ENCODE peak calls at places on chromosomes 5 and 9, in seven cellular contexts. F is IMR-90, J is mesendoderm, N is neuronal stem cell, S is trophoblast cell, B is H9, E is H1. D is an unnamed sample.

GRCh38 chr5:81336528-81336927 is 35.1 kb downstream of the ZCCHC9 start:
- DNase-seq in F (peak; percentile 4), J (no peak), N (no peak), S (peak; percentile 20), B (no peak), E (no peak), D (peak; percentile 43)

GRCh38 chr5:74318985-74319563 is 321.5 kb downstream of the ENC1 start:
- DNase-seq in F (peak; percentile 58), J (no peak), N (no peak), S (no peak), B (no peak), E (no peak), D (no peak)

GRCh38 chr5:57216714-57217113 is 42.9 kb downstream of the GPBP1 start:
- DNase-seq in F (peak; percentile 82), J (no peak), N (no peak), S (peak; percentile 53), B (no peak), E (no peak), D (peak; percentile 51)

GRCh38 chr5:73451218-73452130 is 2.9 kb upstream of the FOXD1 start:
- DNase-seq in F (peak; percentile 59), J (peak; percentile 45), N (no peak), S (peak; percentile 76), B (peak; percentile 66), E (peak; percentile 89), D (peak; percentile 46)

GRCh38 chr5:8944005-8944404 is 601.9 kb downstream of the SEMA5A start:
- DNase-seq in F (peak; percentile 58), J (no peak), N (no peak), S (no peak), B (no peak), E (no peak), D (no peak)

GRCh38 chr9:111598730-111599091 is 736 bp downstream of the PTGR1 start:
- DNase-seq in F (peak; percentile 62), J (peak; percentile 29), N (peak; percentile 23), S (peak; percentile 58), B (no peak), E (no peak), D (peak; percentile 69)

GRCh38 chr9:26809795-26810194 is 82.8 kb downstream of the CAAP1 start:
- DNase-seq in F (peak; percentile 58), J (no peak), N (no peak), S (no peak), B (no peak), E (no peak), D (peak; percentile 4)

GRCh38 chr5:133934822-133935793 is 33.3 kb downstream of the C5orf15 start:
- DNase-seq in F (no peak), J (no peak), N (no peak), S (no peak), B (no peak), E (no peak), D (no peak)

GRCh38 chr5:113250341-113250953 is 184.3 kb downstream of the TSSK1B start:
- DNase-seq in F (peak; percentile 100), J (no peak), N (no peak), S (no peak), B (no peak), E (no peak), D (peak; percentile 100)

GRCh38 chr5:97127727-97128126 is 14.7 kb downstream of the LIX1 start:
- DNase-seq in F (no peak), J (no peak), N (no peak), S (no peak), B (no peak), E (no peak), D (no peak)

GRCh38 chr5:134547579-134547978 is 22.1 kb downstream of the JADE2 start:
- DNase-seq in F (peak; percentile 93), J (no peak), N (no peak), S (no peak), B (no peak), E (no peak), D (peak; percentile 52)

GRCh38 chr5:146947181-146947941 is 68.8 kb upstream of the PPP2R2B start:
- DNase-seq in F (peak; percentile 4), J (peak; percentile 47), N (peak; percentile 20), S (peak; percentile 49), B (no peak), E (no peak), D (peak; percentile 8)

GRCh38 chr9:106929471-106930198 is 66.7 kb downstream of the ZNF462 start:
- DNase-seq in F (peak; percentile 82), J (no peak), N (no peak), S (no peak), B (no peak), E (no peak), D (no peak)

GRCh38 chr5:132747064-132747692 is at the start of gene CCNI2:
- DNase-seq in F (no peak), J (peak; percentile 32), N (no peak), S (peak; percentile 82), B (peak; percentile 84), E (peak; percentile 78), D (peak; percentile 45)

GRCh38 chr5:123545506-123545905 is 33.5 kb downstream of the CSNK1G3 start:
- DNase-seq in F (no peak), J (peak; percentile 53), N (no peak), S (peak; percentile 52), B (no peak), E (no peak), D (peak; percentile 33)

GRCh38 chr5:65394078-65394477 is 87.6 kb downstream of the ADAMTS6 start:
- DNase-seq in F (peak; percentile 90), J (no peak), N (no peak), S (no peak), B (no peak), E (no peak), D (peak; percentile 83)

GRCh38 chr5:43051668-43052067 is 11.5 kb upstream of the ANXA2R start:
- DNase-seq in F (no peak), J (no peak), N (no peak), S (no peak), B (no peak), E (no peak), D (no peak)

GRCh38 chr5:9283021-9283420 is 262.9 kb downstream of the SEMA5A start:
- DNase-seq in F (peak; percentile 52), J (no peak), N (no peak), S (no peak), B (no peak), E (no peak), D (peak; percentile 46)

GRCh38 chr5:111070272-111071134 is 1.0 kb upstream of the TSLP start:
- DNase-seq in F (no peak), J (peak; percentile 82), N (peak; percentile 49), S (peak; percentile 29), B (peak; percentile 70), E (peak; percentile 74), D (peak; percentile 57)

GRCh38 chr5:22612928-22613327 is 240.2 kb downstream of the CDH12 start:
- DNase-seq in F (no peak), J (no peak), N (no peak), S (no peak), B (no peak), E (no peak), D (no peak)

GRCh38 chr9:126626117-126627022 is 12.6 kb downstream of the LMX1B start:
- DNase-seq in F (no peak), J (peak; percentile 74), N (no peak), S (no peak), B (peak; percentile 58), E (peak; percentile 75), D (peak; percentile 22)

GRCh38 chr9:125985998-125986655 is 239.0 kb downstream of the PBX3 start:
- DNase-seq in F (no peak), J (no peak), N (no peak), S (no peak), B (no peak), E (no peak), D (no peak)

GRCh38 chr5:175113947-175114346 is 330.0 kb downstream of the DRD1 start:
- DNase-seq in F (no peak), J (no peak), N (no peak), S (no peak), B (no peak), E (no peak), D (no peak)

DNA sequence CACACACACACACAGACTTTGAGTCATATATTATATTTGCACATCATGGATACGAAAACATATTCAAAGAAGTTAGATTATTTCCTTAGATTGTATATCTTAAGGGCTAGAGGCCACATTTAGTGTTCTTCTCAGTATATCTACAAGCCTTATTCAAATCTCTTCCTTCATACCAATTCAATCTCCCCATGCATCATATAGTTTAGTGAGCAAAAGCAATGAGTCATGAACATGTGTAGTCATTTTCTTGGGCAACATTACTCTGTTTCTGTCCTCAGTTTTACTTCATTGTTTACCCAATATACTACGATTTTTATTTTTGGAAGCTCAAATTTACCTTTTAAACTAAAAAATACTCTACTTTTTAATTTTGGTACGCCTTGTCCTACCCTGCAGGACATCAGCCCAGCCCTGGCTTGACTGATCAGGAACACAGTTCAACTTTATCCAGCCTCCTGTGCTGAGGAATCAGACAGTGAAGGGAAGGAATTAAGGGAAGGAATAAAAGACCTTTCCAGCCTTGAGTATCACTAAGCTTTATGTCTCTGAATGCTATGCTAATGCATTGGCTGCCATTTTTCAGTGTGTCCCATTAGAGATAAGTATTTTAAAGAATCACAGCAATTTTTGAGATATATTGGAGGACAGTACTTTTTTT is 101.7 kb upstream of the FST start:
- DNase-seq in F (peak; percentile 90), J (no peak), N (no peak), S (peak; percentile 29), B (no peak), E (no peak), D (peak; percentile 60)
- H3K23ac ChIP-seq in F (peak overlapping the region; percentile 43), J (no peak overlapping the region), N (no peak overlapping the region), S (no peak overlapping the region), B (no peak overlapping the region), E (no peak overlapping the region), D (no peak overlapping the region)

GRCh38 chr5:19554524-19554923 is 433.5 kb downstream of the CDH18 start:
- DNase-seq in F (no peak), J (no peak), N (no peak), S (peak; percentile 14), B (no peak), E (no peak), D (no peak)
- H4K8ac ChIP-seq in F (no peak overlapping the region), J (no peak overlapping the region), N (no peak overlapping the region), S (no peak overlapping the region), B (no peak overlapping the region), E (no peak overlapping the region), D (no peak overlapping the region)

DNA sequence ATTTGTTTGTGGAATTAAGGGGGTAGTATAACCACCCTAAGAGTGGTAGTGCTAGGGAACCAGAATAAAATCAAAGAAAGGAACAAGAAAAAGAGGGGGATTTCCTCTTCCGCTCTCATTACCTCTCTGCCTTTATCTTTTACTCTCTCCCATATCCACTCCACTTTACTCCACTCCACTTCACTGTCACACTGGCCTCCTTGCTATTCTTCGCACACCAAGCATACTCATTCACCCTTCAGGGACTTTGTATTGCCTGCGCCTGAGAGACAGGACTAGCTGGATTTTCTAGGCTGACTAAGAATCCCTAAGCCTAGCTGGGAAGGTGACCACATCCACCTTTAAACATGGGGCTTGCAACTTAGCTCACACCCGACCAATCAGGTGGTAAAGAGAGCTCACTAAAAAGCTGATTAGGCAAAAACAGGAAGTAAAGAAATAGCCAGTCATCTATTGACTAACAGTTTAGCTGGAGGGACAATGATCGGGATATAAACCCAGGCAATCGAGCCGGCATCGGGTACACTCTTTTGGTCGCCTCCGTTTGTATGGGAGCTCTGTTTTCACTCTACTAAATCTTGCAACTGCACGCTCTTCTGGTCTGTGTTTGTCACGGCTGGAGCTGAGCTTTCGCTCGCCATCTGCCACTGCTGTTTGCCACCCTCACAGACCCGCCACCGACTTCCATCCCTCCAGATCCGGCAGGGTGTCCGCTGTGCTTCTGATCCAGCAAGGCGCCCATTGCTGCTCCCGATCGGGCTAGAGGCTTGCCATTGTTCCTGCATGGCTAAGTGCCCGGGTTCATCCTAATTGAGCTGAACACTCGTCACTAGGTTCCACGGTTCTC is 121.8 kb downstream of the FAM170A start:
- DNase-seq in F (no peak), J (no peak), N (no peak), S (no peak), B (no peak), E (no peak), D (no peak)
- H3K23ac ChIP-seq in F (no peak overlapping the region), J (no peak overlapping the region), N (no peak overlapping the region), S (no peak overlapping the region), B (no peak overlapping the region), E (no peak overlapping the region), D (no peak overlapping the region)

GRCh38 chr5:160240350-160240749 is 11.0 kb downstream of the FABP6 start:
- DNase-seq in F (no peak), J (no peak), N (no peak), S (no peak), B (no peak), E (no peak), D (no peak)
- H4K8ac ChIP-seq in F (no peak overlapping the region), J (no peak overlapping the region), N (no peak overlapping the region), S (no peak overlapping the region), B (no peak overlapping the region), E (no peak overlapping the region), D (no peak overlapping the region)

D was measured in mesenchymal stem cell.